ENCODE peak calls at places on chromosomes 16 and 17, in six cellular contexts. H is cardiac fibroblast, Q is B cell, A is fibroblast of lung, F is A549, T is H9. X is an unnamed sample.

GRCh38 chr17:38418693-38419507 is 9.4 kb upstream of the ARHGAP23 start:
- DNase-seq in H (no peak), Q (peak), A (no peak), F (no peak), T (peak), X (no peak)

GRCh38 chr17:62724398-62725146 is 83.5 kb downstream of the MARCHF10 start:
- DNase-seq in H (no peak), Q (peak), A (no peak), F (no peak), T (peak), X (no peak)

GRCh38 chr17:79836952-79837887 is 2.0 kb downstream of the CBX4 start:
- DNase-seq in H (peak), Q (peak), A (peak), F (peak), T (peak), X (peak)

GRCh38 chr16:73037845-73038570 is 9.9 kb downstream of the ZFHX3 start:
- DNase-seq in H (no peak), Q (no peak), A (no peak), F (no peak), T (no peak), X (no peak)

GRCh38 chr17:72702136-72702735 is 390.3 kb downstream of the SLC39A11 start:
- DNase-seq in H (peak), Q (no peak), A (peak), F (peak), T (no peak), X (no peak)

GRCh38 chr16:49638696-49639629 is 216.9 kb downstream of the ZNF423 start:
- DNase-seq in H (peak), Q (no peak), A (peak), F (no peak), T (no peak), X (no peak)

GRCh38 chr17:6215071-6216035 is 145.2 kb downstream of the WSCD1 start:
- DNase-seq in H (no peak), Q (no peak), A (no peak), F (no peak), T (no peak), X (no peak)

GRCh38 chr17:40953876-40954275 is 12.9 kb downstream of the KRT39 start:
- DNase-seq in H (peak), Q (no peak), A (peak), F (peak), T (no peak), X (no peak)

GRCh38 chr16:82639666-82640336 is 13.0 kb downstream of the CDH13 start:
- DNase-seq in H (peak), Q (no peak), A (peak), F (peak), T (peak), X (no peak)

GRCh38 chr17:31453896-31454295 is 62.4 kb downstream of the RAB11FIP4 start:
- DNase-seq in H (no peak), Q (no peak), A (no peak), F (no peak), T (no peak), X (no peak)

GRCh38 chr17:28985950-28986713 is 19.7 kb downstream of the SEZ6 start:
- DNase-seq in H (no peak), Q (no peak), A (no peak), F (no peak), T (peak), X (no peak)

GRCh38 chr16:11697319-11697718 is 29.1 kb downstream of the SNN start:
- DNase-seq in H (no peak), Q (no peak), A (no peak), F (no peak), T (no peak), X (no peak)

GRCh38 chr17:61770043-61770442 is 93.3 kb downstream of the BRIP1 start:
- DNase-seq in H (peak), Q (no peak), A (no peak), F (no peak), T (no peak), X (no peak)

GRCh38 chr16:4847774-4848587 is 700 bp downstream of the UBN1 start:
- DNase-seq in H (peak), Q (peak), A (peak), F (peak), T (peak), X (no peak)

GRCh38 chr17:72498671-72499210 is 377.9 kb downstream of the SOX9 start:
- DNase-seq in H (no peak), Q (no peak), A (no peak), F (no peak), T (no peak), X (no peak)

GRCh38 chr17:36720131-36720530 is 118.7 kb downstream of the MRM1 start:
- DNase-seq in H (no peak), Q (no peak), A (no peak), F (no peak), T (no peak), X (no peak)

GRCh38 chr17:28471531-28472342 is 1.7 kb upstream of the SLC13A2 start:
- DNase-seq in H (no peak), Q (no peak), A (no peak), F (no peak), T (no peak), X (no peak)

GRCh38 chr17:75979705-75980187 is 706 bp downstream of the TEN1 start:
- DNase-seq in H (peak), Q (no peak), A (no peak), F (no peak), T (no peak), X (peak)

GRCh38 chr17:28900986-28901726 is 1.7 kb downstream of the DHRS13 start:
- DNase-seq in H (no peak), Q (no peak), A (no peak), F (no peak), T (peak), X (no peak)

GRCh38 chr16:57564571-57565270 is 22.3 kb downstream of the ADGRG5 start:
- DNase-seq in H (peak), Q (no peak), A (peak), F (no peak), T (no peak), X (no peak)

GRCh38 chr16:16075463-16076399 is 126.3 kb downstream of the ABCC1 start:
- DNase-seq in H (no peak), Q (no peak), A (peak), F (no peak), T (no peak), X (peak)

GRCh38 chr16:51159296-51159695 is 8.2 kb upstream of the SALL1 start:
- DNase-seq in H (no peak), Q (no peak), A (no peak), F (no peak), T (no peak), X (no peak)

GRCh38 chr17:38922538-38923291 is 2.7 kb upstream of the LASP1NB start:
- DNase-seq in H (peak), Q (no peak), A (peak), F (no peak), T (peak), X (no peak)

GRCh38 chr16:58670177-58670576 is 14.4 kb downstream of the SLC38A7 start:
- DNase-seq in H (no peak), Q (no peak), A (no peak), F (no peak), T (no peak), X (no peak)

GRCh38 chr16:27740496-27741201 is 190.7 kb downstream of the KATNIP start:
- DNase-seq in H (no peak), Q (no peak), A (no peak), F (no peak), T (no peak), X (no peak)

GRCh38 chr17:73551144-73551543 is 93.1 kb downstream of the SDK2 start:
- DNase-seq in H (no peak), Q (no peak), A (no peak), F (no peak), T (no peak), X (no peak)

GRCh38 chr17:44829558-44830358 is at the start of gene GJC1:
- DNase-seq in H (peak), Q (peak), A (no peak), F (peak), T (peak), X (no peak)

GRCh38 chr17:73533127-73533526 is 111.1 kb downstream of the SDK2 start:
- DNase-seq in H (no peak), Q (no peak), A (no peak), F (no peak), T (no peak), X (no peak)

GRCh38 chr17:19341641-19342610 is 20.6 kb downstream of the B9D1 start:
- DNase-seq in H (no peak), Q (peak), A (peak), F (no peak), T (peak), X (no peak)

GRCh38 chr17:57834146-57834741 is 15.6 kb downstream of the MRPS23 start:
- DNase-seq in H (no peak), Q (no peak), A (no peak), F (no peak), T (peak), X (no peak)

GRCh38 chr16:3637371-3637923 is 17.0 kb upstream of the DNASE1 start:
- DNase-seq in H (peak), Q (peak), A (no peak), F (no peak), T (no peak), X (no peak)

GRCh38 chr17:57675988-57676387 is 69.1 kb downstream of the CCDC182 start:
- DNase-seq in H (no peak), Q (no peak), A (no peak), F (no peak), T (peak), X (no peak)

GRCh38 chr17:36600477-36600876 is 906 bp upstream of the MRM1 start:
- DNase-seq in H (no peak), Q (no peak), A (no peak), F (no peak), T (peak), X (no peak)

GRCh38 chr17:62713096-62713870 is 85.8 kb downstream of the MRC2 start:
- DNase-seq in H (no peak), Q (no peak), A (no peak), F (no peak), T (peak), X (no peak)

GRCh38 chr17:37413875-37414519 is 7.3 kb downstream of the TADA2A start:
- DNase-seq in H (peak), Q (no peak), A (peak), F (peak), T (no peak), X (no peak)

GRCh38 chr17:78284146-78284545 is 52.7 kb downstream of the TMEM235 start:
- DNase-seq in H (peak), Q (no peak), A (peak), F (peak), T (no peak), X (peak)

GRCh38 chr17:67289174-67289876 is 44.3 kb upstream of the HELZ start:
- DNase-seq in H (peak), Q (no peak), A (peak), F (no peak), T (peak), X (no peak)

GRCh38 chr17:51372345-51373004 is 112.1 kb downstream of the UTP18 start:
- DNase-seq in H (peak), Q (peak), A (peak), F (peak), T (peak), X (peak)

GRCh38 chr16:46789499-46790414 is 41.2 kb downstream of the C16orf87 start:
- DNase-seq in H (peak), Q (peak), A (peak), F (peak), T (peak), X (peak)

GRCh38 chr16:56632160-56632847 is at the start of gene MT1M:
- DNase-seq in H (no peak), Q (no peak), A (no peak), F (no peak), T (no peak), X (no peak)

GRCh38 chr16:23402100-23402499 is 50.9 kb downstream of the COG7 start:
- DNase-seq in H (no peak), Q (no peak), A (no peak), F (no peak), T (no peak), X (no peak)

GRCh38 chr16:23401142-23401541 is 51.8 kb downstream of the COG7 start:
- DNase-seq in H (no peak), Q (no peak), A (no peak), F (no peak), T (no peak), X (no peak)

GRCh38 chr16:23400387-23400930 is 52.5 kb downstream of the COG7 start:
- DNase-seq in H (no peak), Q (no peak), A (no peak), F (no peak), T (no peak), X (no peak)

GRCh38 chr16:23397464-23397863 is 55.5 kb downstream of the COG7 start:
- DNase-seq in H (no peak), Q (no peak), A (no peak), F (no peak), T (no peak), X (no peak)

DNA sequence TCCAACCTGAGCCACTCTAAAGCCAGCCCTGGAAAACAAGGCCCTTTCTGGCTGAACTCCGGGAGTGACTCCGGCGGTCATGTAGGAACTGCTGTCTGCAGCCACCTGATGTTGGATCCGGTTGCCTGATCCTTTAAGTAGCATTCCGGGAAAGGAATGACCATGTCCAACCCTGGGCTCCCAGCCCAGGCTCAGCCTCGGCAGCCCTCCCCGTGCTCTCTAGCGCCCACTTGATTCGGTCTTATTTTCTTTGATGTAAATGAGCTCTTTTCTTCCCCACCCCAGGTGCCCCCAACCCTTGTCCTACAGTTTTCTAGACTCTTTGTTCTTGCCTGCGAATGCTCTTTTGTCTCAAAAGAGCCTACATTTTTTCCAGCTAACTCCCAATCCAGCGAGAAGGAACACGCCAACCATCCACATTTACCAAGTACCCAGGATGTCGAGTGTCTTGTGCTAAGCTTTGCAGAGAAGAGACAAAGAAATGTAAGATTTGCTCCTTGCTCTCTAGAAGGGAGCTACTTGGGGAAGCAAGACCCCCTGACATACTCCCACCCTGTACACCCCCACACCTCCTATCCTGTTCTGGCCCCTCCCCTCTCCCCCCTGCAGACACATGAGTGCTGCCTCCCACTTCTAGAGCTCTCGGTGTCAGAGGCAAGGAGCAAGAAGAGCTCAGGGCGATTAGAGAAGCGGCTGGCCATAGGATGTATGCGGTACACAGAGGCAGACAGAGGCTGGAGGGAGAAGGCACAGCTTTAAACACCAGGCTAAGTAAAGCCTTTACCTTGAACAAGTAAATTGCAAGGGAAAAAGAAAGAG is 53.8 kb downstream of the COG7 start:
- DNase-seq in H (no peak), Q (no peak), A (no peak), F (no peak), T (peak), X (no peak)
- TF ChIP-seq CTCF in H (no peak), Q (no peak), A (no peak), F (no peak), T (peak), X (no peak)

GRCh38 chr16:23504453-23505179 is 5.7 kb downstream of the GGA2 start:
- DNase-seq in H (peak), Q (no peak), A (peak), F (peak), T (peak), X (peak)

GRCh38 chr16:23504076-23504452 is 6.2 kb downstream of the GGA2 start:
- DNase-seq in H (peak), Q (no peak), A (peak), F (no peak), T (no peak), X (peak)

GRCh38 chr16:23505180-23505665 is 5.1 kb downstream of the GGA2 start:
- DNase-seq in H (no peak), Q (no peak), A (no peak), F (no peak), T (no peak), X (no peak)

GRCh38 chr16:23506606-23506994 is 3.7 kb downstream of the GGA2 start:
- DNase-seq in H (no peak), Q (peak), A (no peak), F (no peak), T (no peak), X (no peak)

GRCh38 chr16:23505942-23506605 is 4.2 kb downstream of the GGA2 start:
- DNase-seq in H (peak), Q (no peak), A (no peak), F (no peak), T (no peak), X (no peak)
- TF ChIP-seq CTCF in H (no peak), Q (no peak), A (no peak), F (no peak), T (no peak), X (peak)

DNA sequence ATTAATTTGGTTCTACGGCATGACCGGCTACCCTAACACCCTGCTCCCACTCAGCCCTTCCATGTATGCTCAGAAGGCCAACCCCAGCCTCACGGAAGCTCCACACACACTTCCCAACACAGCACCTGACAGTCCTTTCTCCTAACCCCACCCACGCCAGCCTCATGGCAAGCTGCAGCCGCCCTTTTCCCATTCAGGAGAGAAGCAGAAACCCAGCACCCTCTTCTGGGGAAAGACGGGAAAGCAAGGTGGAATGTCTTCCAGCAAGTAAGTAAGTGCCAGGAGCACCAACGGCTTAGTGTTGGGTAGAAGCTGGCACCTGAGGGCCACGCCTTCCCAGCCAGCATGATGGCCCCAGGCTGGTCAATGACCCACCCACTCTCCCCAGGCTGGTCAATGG is 32.1 kb downstream of the ABR start:
- DNase-seq in H (peak), Q (no peak), A (peak), F (peak), T (peak), X (no peak)
- TF ChIP-seq CTCF in H (peak), Q (no peak), A (peak), F (peak), T (peak), X (no peak)

GRCh38 chr17:4500188-4500565 is 1.5 kb downstream of the SPNS2 start:
- DNase-seq in H (no peak), Q (no peak), A (no peak), F (no peak), T (no peak), X (no peak)
- TF ChIP-seq CTCF in H (no peak), Q (no peak), A (no peak), F (no peak), T (no peak), X (no peak)